ENCODE peak calls at places on chromosome 19, in nine cellular contexts. I is body of pancreas, Z is fibroblast of lung, T is cardiac muscle cell, E is K562, O is uterus, S is AG04450, F is heart left ventricle, V is kidney. D is an unnamed sample.

GRCh38 chr19:17043744-17044143 is 17.1 kb upstream of the CPAMD8 start:
- DNase-seq in I (no peak), Z (no peak), T (no peak), E (no peak), O (no peak), S (no peak), F (no peak), V (no peak), D (no peak)

GRCh38 chr19:30733826-30734550 is 361.8 kb downstream of the ZNF536 start:
- DNase-seq in I (no peak), Z (no peak), T (peak; percentile 44), E (no peak), O (peak; percentile 27), S (no peak), F (no peak), V (no peak), D (no peak)

GRCh38 chr19:10289836-10290438 is at the start of gene ICAM5:
- DNase-seq in I (no peak), Z (no peak), T (peak; percentile 61), E (peak; percentile 59), O (no peak), S (no peak), F (no peak), V (no peak), D (no peak)

GRCh38 chr19:50803633-50804419 is 13.6 kb downstream of the ACP4 start:
- DNase-seq in I (no peak), Z (no peak), T (peak; percentile 60), E (peak; percentile 84), O (no peak), S (no peak), F (no peak), V (no peak), D (no peak)

GRCh38 chr19:47430041-47430802 is 10.9 kb upstream of the MEIS3 start:
- DNase-seq in I (peak; percentile 51), Z (peak; percentile 60), T (peak; percentile 33), E (no peak), O (no peak), S (no peak), F (no peak), V (peak; percentile 78), D (no peak)

GRCh38 chr19:29405728-29405995 is 120.1 kb upstream of the VSTM2B start:
- DNase-seq in I (no peak), Z (no peak), T (no peak), E (no peak), O (no peak), S (no peak), F (no peak), V (no peak), D (no peak)

GRCh38 chr19:18967358-18968146 is 26.5 kb upstream of the HOMER3 start:
- DNase-seq in I (peak; percentile 43), Z (peak; percentile 53), T (no peak), E (no peak), O (peak; percentile 24), S (no peak), F (peak; percentile 77), V (peak; percentile 86), D (peak; percentile 80)

GRCh38 chr19:14614099-14614412 is 31.2 kb downstream of the CLEC17A start:
- DNase-seq in I (no peak), Z (no peak), T (no peak), E (no peak), O (no peak), S (no peak), F (peak; percentile 20), V (no peak), D (no peak)

GRCh38 chr19:1746401-1747284 is 6.7 kb upstream of the ONECUT3 start:
- DNase-seq in I (no peak), Z (peak; percentile 26), T (no peak), E (no peak), O (no peak), S (no peak), F (no peak), V (peak; percentile 66), D (no peak)

GRCh38 chr19:14440049-14440448 is 6.9 kb downstream of the PKN1 start:
- DNase-seq in I (peak; percentile 45), Z (no peak), T (no peak), E (peak; percentile 73), O (no peak), S (no peak), F (peak; percentile 77), V (peak; percentile 94), D (peak; percentile 79)

GRCh38 chr19:1932395-1932794 is 8.6 kb upstream of the CSNK1G2 start:
- DNase-seq in I (no peak), Z (no peak), T (no peak), E (no peak), O (no peak), S (no peak), F (no peak), V (no peak), D (no peak)

GRCh38 chr19:50230379-50231351 is 27.2 kb downstream of the MYH14 start:
- DNase-seq in I (no peak), Z (no peak), T (no peak), E (peak; percentile 38), O (no peak), S (no peak), F (no peak), V (no peak), D (no peak)

GRCh38 chr19:50361290-50362029 is 4.0 kb downstream of the NAPSA start:
- DNase-seq in I (no peak), Z (no peak), T (no peak), E (peak; percentile 83), O (no peak), S (no peak), F (no peak), V (no peak), D (no peak)

GRCh38 chr19:38691938-38692457 is 44.5 kb downstream of the ACTN4 start:
- DNase-seq in I (peak; percentile 58), Z (peak; percentile 98), T (no peak), E (no peak), O (peak; percentile 89), S (peak; percentile 55), F (peak; percentile 71), V (peak; percentile 95), D (peak; percentile 85)

GRCh38 chr19:55620951-55621672 is 3.3 kb downstream of the ZNF784 start:
- DNase-seq in I (no peak), Z (no peak), T (no peak), E (no peak), O (no peak), S (no peak), F (no peak), V (no peak), D (no peak)
- H3K4me3 ChIP-seq in I (no peak overlapping the region), Z (no peak overlapping the region), T (no peak overlapping the region), E (no peak overlapping the region), O (no peak overlapping the region), S (no peak overlapping the region), F (no peak overlapping the region), V (no peak overlapping the region), D (no peak overlapping the region)

DNA sequence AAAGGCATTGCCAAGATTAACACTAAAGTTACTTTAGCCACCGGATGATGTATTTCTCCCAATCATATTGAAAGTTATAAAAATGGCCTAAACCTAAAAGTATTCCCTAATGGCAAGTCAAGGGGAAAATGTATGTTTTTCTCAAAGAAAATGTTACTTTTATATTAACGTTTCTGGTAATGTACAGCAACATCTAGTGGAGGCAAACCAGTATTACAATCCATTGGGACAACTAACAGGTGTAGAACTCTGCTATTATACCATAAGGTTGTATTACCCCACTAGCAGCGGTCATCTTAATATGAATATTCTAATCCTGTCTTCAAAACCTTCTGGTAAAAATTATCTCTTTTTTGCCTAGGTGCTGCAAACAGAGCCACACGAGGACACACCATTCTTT is 69.2 kb downstream of the ZNF100 start:
- DNase-seq in I (no peak), Z (peak; percentile 3), T (peak; percentile 56), E (no peak), O (no peak), S (no peak), F (no peak), V (no peak), D (no peak)
- TF ChIP-seq CTCF in I (peak; percentile 76), Z (peak; percentile 45), T (peak; percentile 35), E (peak; percentile 45), O (peak; percentile 78), S (peak; percentile 23), F (peak; percentile 75), V (peak; percentile 55), D (peak; percentile 66)

DNA sequence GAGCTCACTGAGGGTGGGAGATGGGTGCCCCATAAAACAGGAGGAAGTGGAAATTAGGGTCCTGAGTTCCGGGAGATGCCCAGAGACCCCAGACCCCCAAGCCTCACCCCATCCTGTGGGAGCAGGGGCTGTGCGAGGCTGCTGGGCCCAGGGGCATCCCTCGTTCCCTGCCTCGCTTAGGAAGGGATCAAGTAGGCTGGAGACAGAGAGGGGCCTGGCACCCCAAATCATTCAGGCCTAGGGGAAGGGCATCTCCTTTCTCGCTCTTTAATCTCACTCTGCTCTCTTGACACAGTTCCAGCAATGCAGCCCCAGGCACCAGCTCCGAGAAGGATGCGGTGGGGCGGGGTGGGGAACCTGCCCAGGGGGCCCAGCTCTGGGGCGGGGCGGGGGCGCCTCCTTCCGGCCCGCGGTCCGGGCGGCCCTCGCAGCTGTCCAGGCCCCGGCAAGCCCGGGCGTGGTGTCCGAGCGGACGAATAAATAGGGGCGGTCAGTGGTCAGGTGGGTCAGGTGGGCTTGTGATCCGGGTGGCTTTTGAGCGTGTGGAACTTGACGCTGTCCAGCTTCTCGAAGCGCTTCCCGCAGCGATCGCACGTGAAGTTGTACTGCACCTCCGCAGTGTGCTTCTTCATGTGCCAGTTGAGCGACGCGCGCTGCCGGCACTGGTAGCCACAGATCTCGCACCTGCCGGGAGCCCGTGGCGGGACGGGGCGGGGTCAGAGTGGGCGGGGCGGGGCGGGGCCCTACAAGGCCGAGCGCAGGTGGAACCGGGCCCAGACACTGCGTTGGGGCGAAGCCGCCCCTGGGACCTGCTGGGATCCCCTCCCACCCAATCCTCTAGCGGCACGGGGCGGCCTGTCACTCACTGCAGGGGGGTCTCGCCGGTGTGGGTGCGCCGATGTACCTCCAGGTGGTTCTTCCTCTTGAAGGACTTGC is 2.6 kb upstream of the ELAVL3 start:
- DNase-seq in I (no peak), Z (no peak), T (no peak), E (peak; percentile 11), O (no peak), S (no peak), F (no peak), V (no peak), D (no peak)
- H3K4me3 ChIP-seq in I (no peak overlapping the region), Z (no peak overlapping the region), T (no peak overlapping the region), E (no peak overlapping the region), O (no peak overlapping the region), S (no peak overlapping the region), F (no peak overlapping the region), V (no peak overlapping the region), D (no peak overlapping the region)

DNA sequence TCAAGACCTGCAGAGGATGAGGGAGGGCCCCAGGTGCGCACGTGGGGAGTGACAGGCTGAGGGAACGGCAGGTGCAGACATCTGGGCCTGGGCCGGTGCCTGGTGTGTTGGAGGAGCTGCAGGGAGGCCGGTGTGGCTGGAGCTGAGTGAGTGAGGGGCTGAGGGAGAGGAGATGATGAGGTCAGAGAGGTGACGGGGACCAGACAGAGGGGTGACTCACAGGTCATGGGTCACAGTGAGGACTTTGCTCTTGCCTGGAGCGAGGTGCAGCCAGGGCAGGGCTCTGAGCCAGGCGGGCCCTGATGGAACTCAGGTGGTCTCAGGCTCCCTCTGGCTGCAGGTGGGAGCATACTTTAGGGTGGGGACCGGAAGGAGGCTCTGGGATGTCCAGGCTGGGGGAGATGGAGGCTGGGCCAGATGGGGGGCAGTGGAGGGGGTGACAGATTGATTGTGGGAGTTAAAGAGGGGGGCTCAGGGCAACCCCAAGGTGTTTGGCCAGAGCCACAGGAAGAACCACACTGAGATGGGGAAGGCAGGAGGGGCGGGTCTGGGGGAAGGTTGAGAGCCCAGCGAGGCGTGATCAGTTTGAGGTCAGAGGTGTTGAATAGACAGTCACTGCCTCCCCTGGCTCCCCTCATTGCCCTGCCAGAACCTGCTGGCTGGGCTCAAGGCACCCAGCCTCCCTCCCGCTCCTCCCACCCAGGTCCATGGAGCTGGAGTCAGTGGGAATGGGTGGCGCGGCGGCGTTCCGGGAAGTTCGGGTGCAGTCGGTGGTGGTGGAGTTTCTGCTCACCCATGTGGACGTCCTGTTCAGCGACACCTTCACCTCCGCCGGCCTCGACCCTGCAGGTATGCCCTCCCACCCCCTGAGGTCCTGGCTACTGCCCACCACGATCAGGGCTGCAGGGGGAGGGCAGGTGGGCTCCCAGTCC is 8.4 kb downstream of the ARHGAP33 start:
- DNase-seq in I (no peak), Z (no peak), T (no peak), E (no peak), O (no peak), S (no peak), F (no peak), V (no peak), D (no peak)
- TF ChIP-seq CTCF in I (no peak), Z (no peak), T (no peak), E (no peak), O (no peak), S (no peak), F (no peak), V (no peak), D (no peak)

D was measured in right atrium auricular region.